ENCODE peak calls at places on chromosomes 12 and 14, in five cellular contexts. H is fibroblast of the conjunctiva; R is psoas muscle; S is astrocyte; Q is stimulated activated effector memory CD8-positive, alpha-beta T cell treated with anti-CD3 and anti-CD28 coated beads, Interleukin-12 subunit alpha, Interleukin-12 subunit beta, amount 100 ng/mL, for 72 hours. I is an unnamed sample.

GRCh38 chr14:93173943-93174395 is 10.7 kb downstream of the MOAP1 start:
- DNase-seq in H (no peak), R (no peak), S (peak; percentile 20), Q (no peak), I (peak; percentile 48)

GRCh38 chr14:76245097-76245496 is 93.4 kb downstream of the GPATCH2L start:
- DNase-seq in H (no peak), R (no peak), S (peak; percentile 12), Q (no peak), I (no peak)

GRCh38 chr12:92065018-92065499 is 80.6 kb downstream of the BTG1 start:
- DNase-seq in H (no peak), R (no peak), S (peak; percentile 51), Q (peak; percentile 65), I (peak; percentile 26)

GRCh38 chr12:127230843-127231260 is 1036.1 kb upstream of the TMEM132C start:
- DNase-seq in H (peak; percentile 86), R (no peak), S (peak; percentile 99), Q (no peak), I (no peak)

GRCh38 chr14:91371990-91372375 is 45.6 kb downstream of the CCDC88C start:
- DNase-seq in H (no peak), R (peak; percentile 19), S (no peak), Q (no peak), I (no peak)

GRCh38 chr12:97801471-97802045 is 339.0 kb downstream of the RMST start:
- DNase-seq in H (no peak), R (no peak), S (no peak), Q (no peak), I (no peak)

GRCh38 chr14:104870368-104871144 is 5.5 kb downstream of the CEP170B start:
- DNase-seq in H (no peak), R (peak; percentile 62), S (no peak), Q (peak; percentile 67), I (no peak)

GRCh38 chr12:64551676-64552075 is 58.6 kb upstream of the RASSF3 start:
- DNase-seq in H (peak; percentile 46), R (no peak), S (no peak), Q (no peak), I (no peak)

GRCh38 chr12:8508912-8509841 is 4.1 kb upstream of the CLEC4D start:
- DNase-seq in H (no peak), R (no peak), S (no peak), Q (no peak), I (no peak)

GRCh38 chr12:2543801-2544200 is 251.0 kb upstream of the FKBP4 start:
- DNase-seq in H (no peak), R (no peak), S (no peak), Q (peak; percentile 54), I (no peak)

GRCh38 chr12:91222746-91223145 is 40.1 kb upstream of the DCN start:
- DNase-seq in H (no peak), R (no peak), S (peak; percentile 79), Q (no peak), I (no peak)

GRCh38 chr14:99603965-99604765 is at the start of gene CCDC85C:
- DNase-seq in H (peak; percentile 80), R (peak; percentile 97), S (peak; percentile 88), Q (peak; percentile 95), I (peak; percentile 99)

GRCh38 chr12:8681129-8681902 is 16.5 kb upstream of the RIMKLB start:
- DNase-seq in H (no peak), R (no peak), S (peak; percentile 94), Q (no peak), I (peak; percentile 82)

GRCh38 chr12:113005759-113006158 is 27.4 kb downstream of the OAS2 start:
- DNase-seq in H (no peak), R (no peak), S (no peak), Q (no peak), I (no peak)

GRCh38 chr14:74642011-74642410 is 30.0 kb upstream of the LTBP2 start:
- DNase-seq in H (no peak), R (no peak), S (no peak), Q (no peak), I (no peak)

GRCh38 chr12:92068441-92068840 is 77.2 kb downstream of the BTG1 start:
- DNase-seq in H (no peak), R (no peak), S (no peak), Q (no peak), I (no peak)

GRCh38 chr12:15599266-15600037 is 189.7 kb downstream of the EPS8 start:
- DNase-seq in H (peak; percentile 97), R (no peak), S (peak; percentile 89), Q (no peak), I (peak; percentile 66)

GRCh38 chr14:63710497-63710896 is 17.4 kb downstream of the SGPP1 start:
- DNase-seq in H (no peak), R (no peak), S (no peak), Q (no peak), I (no peak)

GRCh38 chr14:95023886-95024285 is 133.4 kb downstream of the DICER1 start:
- DNase-seq in H (no peak), R (no peak), S (peak; percentile 3), Q (no peak), I (peak; percentile 36)

GRCh38 chr14:64844272-64844671 is 35.4 kb downstream of the SPTB start:
- DNase-seq in H (no peak), R (no peak), S (no peak), Q (no peak), I (no peak)

GRCh38 chr12:18723752-18724151 is 14.1 kb downstream of the PLCZ1 start:
- DNase-seq in H (peak; percentile 18), R (no peak), S (peak; percentile 83), Q (no peak), I (peak; percentile 41)

GRCh38 chr14:59484611-59485174 is 376 bp downstream of the JKAMP start:
- DNase-seq in H (no peak), R (no peak), S (peak; percentile 32), Q (no peak), I (no peak)

GRCh38 chr12:71558445-71558844 is 105.2 kb downstream of the ZFC3H1 start:
- DNase-seq in H (no peak), R (no peak), S (peak; percentile 46), Q (no peak), I (no peak)

I was measured in hepatocyte.